ENCODE peak calls at places on chromosomes 7 and 10, in five cellular contexts. A is activated T-cell treated with anti-CD3 and anti-CD28 coated beads, Interleukin-2, amount 50 U/mL, for 4 hours; W is stimulated activated naive CD8-positive, alpha-beta T cell treated with anti-CD3 and anti-CD28 coated beads, Interleukin-15, amount 100 ng/mL, for 72 hours; J is esophagus mucosa; Q is CD4-positive, alpha-beta T cell. K is an unnamed sample.

GRCh38 chr7:92831716-92832622 is 4.4 kb downstream of the CDK6 start:
- ATAC-seq in A (no peak), W (no peak), J (no peak), Q (no peak), K (peak)

GRCh38 chr7:1987084-1987535 is 245.6 kb downstream of the MAD1L1 start:
- ATAC-seq in A (peak), W (peak), J (no peak), Q (no peak), K (no peak)

GRCh38 chr10:72291019-72291532 is 17.4 kb downstream of the DDIT4 start:
- ATAC-seq in A (peak), W (no peak), J (no peak), Q (peak), K (peak)

GRCh38 chr7:107712025-107712424 is 31.9 kb upstream of the CBLL1 start:
- ATAC-seq in A (no peak), W (no peak), J (no peak), Q (no peak), K (no peak)

GRCh38 chr10:119700321-119700954 is 25.4 kb upstream of the INPP5F start:
- ATAC-seq in A (no peak), W (no peak), J (no peak), Q (no peak), K (peak)

GRCh38 chr10:86779267-86780017 is 23.0 kb downstream of the BMPR1A start:
- ATAC-seq in A (no peak), W (no peak), J (no peak), Q (no peak), K (no peak)

GRCh38 chr7:37421820-37422219 is 26.8 kb downstream of the ELMO1 start:
- ATAC-seq in A (no peak), W (no peak), J (no peak), Q (no peak), K (no peak)

GRCh38 chr10:53072144-53072543 is 299.6 kb upstream of the MBL2 start:
- ATAC-seq in A (no peak), W (no peak), J (no peak), Q (no peak), K (no peak)

GRCh38 chr7:111561659-111561908 is 708 bp downstream of the IMMP2L start:
- ATAC-seq in A (no peak), W (no peak), J (no peak), Q (no peak), K (no peak)

GRCh38 chr7:75798770-75799169 is 14.8 kb downstream of the CCL24 start:
- ATAC-seq in A (no peak), W (no peak), J (no peak), Q (no peak), K (no peak)

GRCh38 chr7:121419201-121420148 is 23.4 kb upstream of the FAM3C start:
- ATAC-seq in A (no peak), W (no peak), J (no peak), Q (no peak), K (no peak)

K was measured in activated T-helper 17 cell treated with anti-CD3 and anti-CD28 coated beads, Interleukin-2, amount 50 U/mL, for 72 hours.